ENCODE peak calls at places on chromosomes 16 and 17, in four cellular contexts. Y, W, R and L are unnamed samples.

GRCh38 chr17:63542942-63543821 is 7.1 kb upstream of the DCAF7 start:
- DNase-seq in Y (no peak), W (peak; percentile 70), R (peak; percentile 24), L (no peak)

GRCh38 chr17:2369551-2370210 is 31.2 kb downstream of the MNT start:
- DNase-seq in Y (no peak), W (no peak), R (peak; percentile 78), L (no peak)

GRCh38 chr16:56682703-56683397 is 580 bp downstream of the MT1X start:
- DNase-seq in Y (no peak), W (no peak), R (peak; percentile 37), L (peak; percentile 66)

GRCh38 chr16:50167603-50168002 is 14.5 kb downstream of the TENT4B start:
- DNase-seq in Y (no peak), W (no peak), R (no peak), L (no peak)

GRCh38 chr16:51994597-51994996 is 552.3 kb downstream of the TOX3 start:
- DNase-seq in Y (no peak), W (peak; percentile 92), R (no peak), L (no peak)

GRCh38 chr17:77995146-77995852 is 36.8 kb downstream of the TNRC6C start:
- DNase-seq in Y (no peak), W (no peak), R (no peak), L (no peak)

GRCh38 chr16:57305159-57305811 is 20.8 kb upstream of the PLLP start:
- DNase-seq in Y (peak; percentile 48), W (peak; percentile 24), R (no peak), L (peak; percentile 65)

GRCh38 chr16:74253146-74253545 is 43.5 kb upstream of the PSMD7 start:
- DNase-seq in Y (no peak), W (no peak), R (no peak), L (no peak)

GRCh38 chr16:67277294-67277998 is 1.9 kb upstream of the PLEKHG4 start:
- DNase-seq in Y (no peak), W (no peak), R (no peak), L (peak; percentile 74)
- TF ChIP-seq POLR2AphosphoS5 in Y (no peak), W (no peak), R (no peak), L (no peak)

GRCh38 chr16:70695351-70696070 is 9.7 kb upstream of the MTSS2 start:
- DNase-seq in Y (peak; percentile 87), W (peak; percentile 73), R (peak; percentile 60), L (no peak)
- TF ChIP-seq POLR2AphosphoS5 in Y (peak; percentile 89), W (no peak), R (no peak), L (no peak)

DNA sequence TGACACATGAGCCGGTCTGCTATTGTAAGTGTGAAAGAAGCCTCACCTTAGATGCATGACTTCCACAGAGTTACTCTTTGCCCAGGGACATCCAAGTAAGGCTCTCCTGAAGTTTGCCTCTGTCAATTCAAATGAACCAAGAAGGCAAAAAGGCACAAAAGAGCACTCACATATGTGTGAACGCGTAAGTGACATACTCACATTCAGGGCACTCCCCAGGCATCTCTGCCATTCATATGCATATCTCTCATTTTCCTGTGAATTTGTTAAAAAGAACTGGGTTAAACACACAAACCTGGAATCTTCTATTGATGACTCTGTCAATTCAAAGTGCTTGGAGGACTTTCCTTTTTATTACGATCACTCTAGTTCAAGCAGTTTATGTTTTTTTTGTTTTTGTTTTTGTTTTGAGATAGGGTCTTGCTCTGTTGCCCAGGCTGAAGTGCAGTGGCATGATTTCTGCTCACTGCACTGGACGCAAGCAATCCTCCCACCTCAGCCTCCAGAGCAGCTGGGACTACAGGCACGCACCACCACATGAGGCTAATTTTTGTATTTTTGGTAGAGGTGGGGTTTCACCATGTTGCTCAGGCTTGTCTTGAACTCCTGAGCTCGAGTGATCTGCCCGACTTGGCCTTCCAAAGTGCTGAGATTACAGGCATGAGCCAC is 49.4 kb downstream of the DUSP14 start:
- DNase-seq in Y (no peak), W (no peak), R (no peak), L (no peak)
- TF ChIP-seq POLR2AphosphoS5 in Y (no peak), W (no peak), R (no peak), L (no peak)

GRCh38 chr17:81484195-81484979 is 28.2 kb downstream of the ACTG1 start:
- DNase-seq in Y (peak; percentile 98), W (peak; percentile 93), R (peak; percentile 92), L (peak; percentile 94)
- TF ChIP-seq POLR2AphosphoS5 in Y (peak; percentile 73), W (no peak), R (no peak), L (no peak)

GRCh38 chr17:4901108-4901647 is 1.7 kb downstream of the CHRNE start:
- DNase-seq in Y (no peak), W (no peak), R (no peak), L (no peak)

GRCh38 chr17:4900231-4901107 is 1.1 kb downstream of the C17orf107 start:
- DNase-seq in Y (peak; percentile 91), W (peak; percentile 51), R (peak; percentile 92), L (no peak)

GRCh38 chr17:4898927-4899326 is 409 bp upstream of the C17orf107 start:
- DNase-seq in Y (no peak), W (no peak), R (no peak), L (no peak)

GRCh38 chr17:4898351-4898750 is 985 bp upstream of the C17orf107 start:
- DNase-seq in Y (no peak), W (no peak), R (no peak), L (no peak)

DNA sequence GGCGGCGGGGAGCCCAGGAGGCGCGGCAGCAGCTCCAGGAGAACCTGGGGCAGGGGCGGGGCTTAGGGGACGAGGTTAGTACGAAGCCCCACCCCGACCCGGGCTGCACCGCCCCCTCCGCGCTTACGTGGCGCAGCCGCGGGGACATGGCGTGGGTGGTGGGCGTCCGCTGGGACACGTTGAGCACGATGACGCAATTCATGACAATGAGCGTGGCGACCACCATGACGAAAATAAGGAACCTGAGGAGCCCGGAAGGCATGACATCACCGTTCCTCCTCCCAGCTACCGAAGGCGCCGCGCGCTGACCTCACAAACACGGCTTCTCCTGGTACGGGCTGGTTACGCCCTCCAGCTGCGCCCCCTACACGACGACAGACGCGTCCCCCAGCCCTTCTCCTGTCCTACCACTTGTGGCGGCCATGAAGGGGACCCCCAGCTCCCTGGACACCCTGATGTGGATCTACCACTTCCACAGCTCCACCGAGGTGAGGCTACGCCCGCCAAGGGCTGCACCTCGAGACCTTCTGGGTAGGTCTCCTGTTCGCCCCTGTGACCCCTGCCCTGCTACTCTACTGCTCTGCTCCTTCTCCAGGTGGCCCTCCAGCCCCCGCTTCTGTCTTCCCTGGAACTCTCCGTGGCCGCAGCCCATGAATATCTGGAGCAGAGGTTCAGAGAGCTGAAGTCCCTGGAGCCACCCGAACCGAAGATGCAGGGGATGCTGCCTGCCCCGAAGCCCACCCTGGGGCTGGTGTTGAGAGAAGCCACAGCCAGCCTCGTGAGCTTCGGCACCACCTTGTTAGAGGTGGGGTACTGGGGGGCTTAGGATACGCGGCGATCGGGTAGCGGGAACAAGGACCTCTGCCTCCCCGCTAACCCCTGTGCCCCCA is at the start of gene C17orf107:
- DNase-seq in Y (peak; percentile 96), W (peak; percentile 91), R (peak; percentile 92), L (peak; percentile 90)
- TF ChIP-seq POLR2AphosphoS5 in Y (peak; percentile 75), W (peak; percentile 31), R (no peak), L (peak; percentile 65)

GRCh38 chr16:69253796-69254426 is 57.2 kb upstream of the VPS4A start:
- DNase-seq in Y (no peak), W (no peak), R (no peak), L (no peak)
- TF ChIP-seq POLR2AphosphoS5 in Y (no peak), W (no peak), R (no peak), L (no peak)